ENCODE peak calls at places on chromosomes 13 and 19, in eight cellular contexts. W is fibroblast of mammary gland, T is cardiac fibroblast, C is dorsolateral prefrontal cortex, N is psoas muscle, P is RWPE1, H is IMR-90, Y is thoracic aorta. E is an unnamed sample.

GRCh38 chr19:12141405-12141736 is 1.2 kb upstream of the ZNF20 start:
- DNase-seq in H (no peak), N (no peak), T (no peak), C (no peak), W (no peak), P (no peak), Y (no peak), E (no peak)

GRCh38 chr19:1360818-1361461 is 22.8 kb upstream of the NDUFS7 start:
- DNase-seq in P (no peak), C (peak; percentile 84), N (peak; percentile 81), W (peak; percentile 90), H (peak; percentile 79), Y (no peak), T (peak; percentile 76), E (no peak)

GRCh38 chr19:40580619-40581018 is 3.9 kb downstream of the SHKBP1 start:
- DNase-seq in W (no peak), C (no peak), T (no peak), N (no peak), Y (no peak), P (no peak), H (no peak), E (no peak)

GRCh38 chr19:11963566-11964355 is 1.1 kb upstream of the ZNF763 start:
- DNase-seq in W (peak; percentile 66), N (peak; percentile 84), C (peak; percentile 82), P (peak; percentile 35), H (peak; percentile 61), Y (peak; percentile 31), T (peak; percentile 79), E (peak; percentile 81)

GRCh38 chr13:100063906-100064305 is 25.0 kb upstream of the PCCA start:
- DNase-seq in P (no peak), Y (no peak), C (no peak), H (no peak), N (no peak), T (no peak), W (no peak), E (no peak)

GRCh38 chr19:28026636-28027035 is 1186.3 kb downstream of the UQCRFS1 start:
- DNase-seq in T (no peak), H (no peak), Y (no peak), P (no peak), N (no peak), C (no peak), W (no peak), E (no peak)

GRCh38 chr13:41544824-41545707 is 87.7 kb downstream of the RGCC start:
- DNase-seq in C (no peak), T (peak; percentile 24), H (peak; percentile 28), N (no peak), W (no peak), P (peak; percentile 55), Y (no peak), E (no peak)

GRCh38 chr19:10565028-10565566 is 713 bp downstream of the KRI1 start:
- DNase-seq in W (peak; percentile 40), H (peak; percentile 21), N (peak; percentile 52), P (peak; percentile 66), C (no peak), Y (no peak), T (peak; percentile 46), E (peak; percentile 83)

GRCh38 chr19:14189415-14189814 is 16.6 kb downstream of the ADGRL1 start:
- DNase-seq in W (no peak), T (no peak), C (no peak), H (no peak), P (no peak), Y (no peak), N (no peak), E (no peak)

GRCh38 chr19:35851213-35852028 is 883 bp downstream of the NPHS1 start:
- DNase-seq in C (no peak), H (no peak), N (no peak), Y (no peak), W (no peak), P (no peak), T (no peak), E (no peak)

GRCh38 chr13:48317511-48317981 is 14.0 kb downstream of the RB1 start:
- DNase-seq in P (no peak), H (no peak), T (no peak), W (no peak), Y (no peak), C (no peak), N (no peak), E (no peak)

GRCh38 chr13:112968910-112969691 is at the start of gene MCF2L:
- DNase-seq in C (peak; percentile 27), T (peak; percentile 42), N (no peak), Y (no peak), P (no peak), H (peak; percentile 31), W (peak; percentile 37), E (peak; percentile 68)
- TF ChIP-seq CTCF in C (peak; percentile 29), T (peak; percentile 14), N (no peak), Y (no peak), P (no peak), H (peak; percentile 26), W (no peak), E (no peak)

GRCh38 chr13:85618514-85618913 is 180.7 kb downstream of the SLITRK6 start:
- DNase-seq in Y (no peak), N (no peak), T (no peak), W (no peak), P (no peak), H (no peak), C (no peak), E (no peak)
- TF ChIP-seq CTCF in Y (no peak), N (no peak), T (no peak), W (no peak), P (no peak), H (no peak), C (no peak), E (no peak)

DNA sequence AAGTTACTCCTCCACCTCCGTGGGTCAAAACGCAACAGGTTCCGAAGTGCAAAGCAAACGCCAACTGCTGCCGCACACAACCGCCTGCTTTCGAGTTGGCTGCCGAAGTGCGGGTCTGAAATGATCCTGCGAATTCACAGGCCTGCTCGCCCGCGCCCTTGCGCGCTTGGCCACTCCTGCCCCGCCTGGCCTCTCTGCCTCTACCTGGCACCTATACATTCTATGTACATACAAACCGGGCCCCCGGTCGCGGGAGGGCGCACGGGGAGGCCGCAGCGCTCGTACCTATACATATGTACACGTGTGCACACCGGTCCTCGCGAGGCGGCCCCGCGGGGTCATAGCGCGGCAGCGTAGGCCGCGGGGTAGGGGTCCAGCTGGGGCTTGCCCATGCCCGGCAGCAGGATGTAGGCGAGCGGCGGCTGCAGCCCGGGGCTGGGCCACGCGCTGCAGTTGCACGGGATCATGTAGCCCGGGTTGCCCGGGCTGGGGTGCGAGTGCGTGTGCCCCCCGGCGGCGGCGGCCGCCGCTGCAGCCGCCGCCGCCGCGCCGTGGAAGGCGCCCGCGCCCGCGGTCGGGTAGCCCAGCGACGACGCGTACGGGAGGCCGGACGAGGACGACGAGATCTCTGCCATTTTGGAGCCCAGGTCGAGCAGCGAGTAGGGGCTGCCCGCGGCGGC is 1.3 kb downstream of the SOX21 start:
- DNase-seq in H (no peak), N (no peak), Y (no peak), C (no peak), P (peak; percentile 18), W (no peak), T (no peak), E (peak; percentile 69)
- TF ChIP-seq CTCF in H (peak; percentile 20), N (no peak), Y (no peak), C (no peak), P (peak; percentile 39), W (no peak), T (no peak), E (no peak)

GRCh38 chr19:16598848-16599247 is 26.6 kb upstream of the SLC35E1 start:
- DNase-seq in N (no peak), W (no peak), P (no peak), T (no peak), Y (no peak), H (no peak), C (no peak), E (no peak)

GRCh38 chr19:16594131-16594586 is 21.9 kb upstream of the SLC35E1 start:
- DNase-seq in H (no peak), Y (no peak), W (no peak), T (no peak), P (no peak), C (no peak), N (no peak), E (peak; percentile 61)

GRCh38 chr19:16594681-16595091 is 22.5 kb upstream of the SLC35E1 start:
- DNase-seq in P (no peak), W (no peak), H (no peak), T (no peak), C (no peak), N (no peak), Y (no peak), E (no peak)

GRCh38 chr19:16595097-16595496 is 22.9 kb upstream of the SLC35E1 start:
- DNase-seq in W (no peak), H (no peak), N (no peak), P (no peak), C (no peak), Y (no peak), T (no peak), E (no peak)

DNA sequence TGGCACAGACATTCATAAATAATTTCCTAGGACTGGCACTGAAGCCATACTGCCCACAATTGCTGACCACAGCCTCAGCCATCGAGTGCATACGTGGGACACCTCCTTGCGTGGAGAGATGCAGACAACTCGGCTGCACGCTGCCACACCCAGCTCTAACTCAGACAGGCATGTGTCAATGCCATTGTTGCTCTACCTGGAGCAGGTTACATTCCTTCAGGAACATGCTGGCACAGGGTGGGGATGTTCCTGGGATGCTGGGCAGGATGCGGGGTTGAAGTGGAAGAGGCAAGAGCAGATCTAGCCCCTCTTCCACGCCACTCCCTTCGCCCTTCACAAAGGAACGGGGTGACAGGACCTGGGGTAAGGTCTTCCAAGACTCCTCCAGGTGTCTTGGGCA is 24.2 kb upstream of the SLC35E1 start:
- DNase-seq in W (no peak), P (peak; percentile 56), N (no peak), T (no peak), H (no peak), Y (no peak), C (no peak), E (no peak)
- TF ChIP-seq CTCF in W (no peak), P (no peak), N (no peak), T (no peak), H (no peak), Y (no peak), C (no peak), E (no peak)

GRCh38 chr19:46634656-46635218 is 1.3 kb downstream of the GNG8 start:
- DNase-seq in W (no peak), C (no peak), H (no peak), P (no peak), Y (no peak), N (no peak), T (no peak), E (no peak)

GRCh38 chr19:46634045-46634655 is 1.9 kb downstream of the GNG8 start:
- DNase-seq in H (peak; percentile 64), Y (peak; percentile 57), C (peak; percentile 77), W (peak; percentile 86), N (peak; percentile 81), T (peak; percentile 80), P (peak; percentile 96), E (peak; percentile 98)

GRCh38 chr19:46633130-46633529 is 2.9 kb downstream of the GNG8 start:
- DNase-seq in P (no peak), N (no peak), H (no peak), W (no peak), T (no peak), C (no peak), Y (no peak), E (no peak)

GRCh38 chr19:46637224-46637623 is 1.2 kb upstream of the GNG8 start:
- DNase-seq in C (peak; percentile 37), Y (no peak), W (no peak), T (no peak), N (no peak), P (no peak), H (no peak), E (no peak)

GRCh38 chr19:46635920-46636761 is at the start of gene GNG8:
- DNase-seq in Y (no peak), W (no peak), H (no peak), P (no peak), N (no peak), T (no peak), C (no peak), E (no peak)
- TF ChIP-seq CTCF in Y (no peak), W (no peak), H (no peak), P (no peak), N (no peak), T (no peak), C (no peak), E (no peak)